ENCODE peak calls at places on chromosomes 7 and 10, in seven cellular contexts. J is fibroblast of pulmonary artery, B is cardiac muscle cell, E is lung, M is GM12865, K is spleen, D is GM12878. T is an unnamed sample.

GRCh38 chr10:7410800-7411670 is at the start of gene SFMBT2:
- DNase-seq in J (peak; percentile 72), B (peak; percentile 78), E (peak; percentile 48), M (peak; percentile 85), K (peak; percentile 91), D (no peak), T (peak; percentile 74)

GRCh38 chr10:81820418-81820817 is 54.6 kb upstream of the NRG3 start:
- DNase-seq in J (peak; percentile 6), B (peak; percentile 47), E (no peak), M (no peak), K (no peak), D (no peak), T (peak; percentile 9)

GRCh38 chr7:135707570-135707966 is 20.4 kb downstream of the SLC13A4 start:
- DNase-seq in J (no peak), B (no peak), E (no peak), M (no peak), K (no peak), D (no peak), T (no peak)

GRCh38 chr10:114541081-114541833 is 116.8 kb downstream of the ABLIM1 start:
- DNase-seq in J (peak; percentile 87), B (no peak), E (peak; percentile 41), M (peak; percentile 42), K (no peak), D (no peak), T (peak; percentile 94)

GRCh38 chr7:26013551-26014083 is 138.4 kb upstream of the NFE2L3 start:
- DNase-seq in J (no peak), B (no peak), E (no peak), M (peak; percentile 49), K (no peak), D (no peak), T (no peak)

GRCh38 chr10:33267708-33268107 is 66.8 kb downstream of the NRP1 start:
- DNase-seq in J (no peak), B (no peak), E (no peak), M (no peak), K (no peak), D (no peak), T (no peak)

GRCh38 chr7:22356010-22356854 is 722 bp downstream of the RAPGEF5 start:
- DNase-seq in J (no peak), B (peak; percentile 5), E (no peak), M (peak; percentile 46), K (peak; percentile 78), D (no peak), T (no peak)

GRCh38 chr10:45514283-45515270 is 140.6 kb downstream of the ALOX5 start:
- DNase-seq in J (no peak), B (no peak), E (no peak), M (no peak), K (no peak), D (no peak), T (no peak)

GRCh38 chr7:151948039-151948438 is 8.2 kb upstream of the GALNTL5 start:
- DNase-seq in J (no peak), B (no peak), E (no peak), M (no peak), K (no peak), D (no peak), T (no peak)

GRCh38 chr7:2072042-2072441 is 160.7 kb downstream of the MAD1L1 start:
- DNase-seq in J (no peak), B (no peak), E (no peak), M (peak; percentile 71), K (no peak), D (peak; percentile 31), T (no peak)

GRCh38 chr7:113562242-113562641 is 356.6 kb downstream of the PPP1R3A start:
- DNase-seq in J (no peak), B (no peak), E (no peak), M (no peak), K (no peak), D (no peak), T (no peak)

DNA sequence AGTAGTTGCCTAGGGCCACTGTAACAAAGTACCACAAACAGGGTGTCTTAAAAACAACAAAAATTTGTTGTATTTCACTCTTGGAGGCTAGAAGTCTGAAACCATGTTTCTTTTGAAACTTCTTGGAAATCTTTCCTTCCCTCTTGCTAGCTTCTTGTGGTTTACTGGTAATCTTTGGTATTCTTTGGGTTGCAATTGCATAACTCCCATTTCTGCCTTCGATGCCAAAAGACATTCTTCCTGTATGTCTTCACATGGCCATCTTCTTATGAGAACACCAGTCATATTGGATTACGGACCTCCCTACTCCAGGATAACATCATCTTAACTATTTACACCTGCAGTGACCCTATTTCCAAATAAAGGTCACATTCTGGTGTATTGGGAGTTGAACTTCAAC is 357.4 kb downstream of the PPP1R3A start:
- DNase-seq in J (peak; percentile 49), B (no peak), E (no peak), M (no peak), K (no peak), D (no peak), T (no peak)
- H3K4me3 ChIP-seq in J (no peak overlapping the region), B (no peak overlapping the region), E (no peak overlapping the region), M (no peak overlapping the region), K (no peak overlapping the region), D (no peak overlapping the region), T (no peak overlapping the region)

GRCh38 chr7:77985974-77986339 is 187.4 kb downstream of the PHTF2 start:
- DNase-seq in J (peak; percentile 40), B (no peak), E (no peak), M (no peak), K (no peak), D (no peak), T (no peak)
- H3K4me3 ChIP-seq in J (no peak overlapping the region), B (no peak overlapping the region), E (no peak overlapping the region), M (no peak overlapping the region), K (no peak overlapping the region), D (no peak overlapping the region), T (no peak overlapping the region)

DNA sequence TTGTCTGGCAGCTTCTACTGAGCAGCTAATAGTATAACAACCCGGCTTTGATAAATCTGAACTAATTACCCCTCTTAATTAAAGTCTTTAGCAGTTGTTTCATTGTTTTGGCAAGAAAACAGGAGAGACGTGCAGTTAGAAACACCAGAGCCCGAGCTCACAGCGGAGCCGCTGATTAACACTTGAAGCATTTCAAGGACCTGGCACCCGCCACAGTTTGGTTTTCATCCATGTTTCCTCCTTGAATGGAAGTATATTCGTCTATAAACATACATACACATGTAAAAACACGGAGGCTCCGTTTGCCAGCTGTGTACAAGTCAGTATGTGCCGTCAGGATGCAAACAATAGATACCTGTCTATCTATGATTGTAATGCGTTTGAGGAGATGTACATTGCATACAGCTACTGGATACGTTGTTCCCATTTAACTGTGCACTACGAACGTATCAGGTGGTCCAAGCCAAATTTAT is 3.9 kb downstream of the FEZF1 start:
- DNase-seq in J (peak; percentile 8), B (no peak), E (no peak), M (no peak), K (no peak), D (no peak), T (no peak)
- H3K4me3 ChIP-seq in J (no peak overlapping the region), B (no peak overlapping the region), E (no peak overlapping the region), M (no peak overlapping the region), K (peak overlapping the region; percentile 1), D (no peak overlapping the region), T (no peak overlapping the region)

GRCh38 chr10:93059975-93060886 is at the start of gene CYP26C1:
- DNase-seq in J (no peak), B (no peak), E (no peak), M (no peak), K (no peak), D (no peak), T (no peak)
- H3K4me3 ChIP-seq in J (no peak within 1 kb of the TSS), B (peak within 1 kb of the TSS; percentile 3), E (no peak within 1 kb of the TSS), M (no peak within 1 kb of the TSS), K (peak within 1 kb of the TSS; percentile 65), D (no peak within 1 kb of the TSS), T (no peak within 1 kb of the TSS)

DNA sequence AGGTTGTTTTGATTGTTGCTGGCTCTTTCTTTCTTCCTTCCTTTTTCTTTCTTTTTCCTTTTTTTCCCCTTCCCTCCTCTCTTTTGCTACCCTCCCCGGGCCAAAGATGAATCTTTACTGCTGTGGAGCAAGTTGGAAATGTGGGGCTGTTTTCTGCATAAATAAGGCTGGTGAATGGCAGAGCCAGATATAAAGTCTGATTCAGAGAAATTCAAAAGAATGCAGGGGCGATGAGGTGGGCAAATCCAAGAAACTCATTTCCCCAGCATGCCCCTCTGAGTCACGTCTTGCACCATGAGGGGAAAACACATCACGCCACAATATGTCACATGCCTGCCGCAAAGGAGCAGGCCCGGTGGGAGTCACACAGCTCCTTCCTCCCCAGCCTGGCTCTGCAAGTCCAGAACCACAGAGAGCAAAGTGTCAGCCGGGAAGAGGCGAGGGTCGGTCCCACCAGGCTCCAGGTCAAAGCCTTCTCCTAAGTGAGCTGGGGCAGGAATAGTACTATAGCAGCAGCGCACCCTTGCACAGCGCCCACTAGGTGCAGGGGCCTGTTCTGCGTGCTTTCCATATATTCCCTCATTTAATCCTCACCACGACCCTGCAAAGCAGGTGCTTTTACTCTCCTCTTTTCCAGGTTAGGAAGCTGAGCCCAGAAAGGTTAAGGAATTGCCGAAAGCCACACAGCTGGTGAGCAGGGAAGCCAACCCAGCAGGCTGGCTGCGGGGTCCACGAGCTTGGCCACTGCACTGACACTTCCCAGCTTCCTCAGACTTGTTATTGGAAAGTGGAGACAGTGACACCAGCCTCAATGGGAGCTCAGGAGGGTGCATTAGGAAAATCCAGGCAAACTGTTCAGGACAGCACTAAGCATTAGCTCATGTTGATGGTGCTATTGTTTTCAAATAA is 94.1 kb upstream of the ZMIZ1 start:
- DNase-seq in J (peak; percentile 94), B (peak; percentile 50), E (peak; percentile 63), M (peak; percentile 28), K (no peak), D (no peak), T (peak; percentile 28)
- H3K4me3 ChIP-seq in J (peak overlapping the region; percentile 39), B (no peak overlapping the region), E (no peak overlapping the region), M (peak overlapping the region; percentile 59), K (peak overlapping the region; percentile 76), D (peak overlapping the region; percentile 68), T (peak overlapping the region; percentile 55)

GRCh38 chr7:28075674-28076358 is 104.8 kb downstream of the JAZF1 start:
- DNase-seq in J (no peak), B (peak; percentile 42), E (no peak), M (no peak), K (no peak), D (no peak), T (no peak)

GRCh38 chr7:28078036-28078901 is 102.3 kb downstream of the JAZF1 start:
- DNase-seq in J (peak; percentile 69), B (peak; percentile 31), E (no peak), M (peak; percentile 52), K (no peak), D (no peak), T (peak; percentile 38)

GRCh38 chr7:28077616-28078015 is 103.0 kb downstream of the JAZF1 start:
- DNase-seq in J (no peak), B (no peak), E (no peak), M (no peak), K (no peak), D (no peak), T (no peak)

GRCh38 chr7:28072876-28073514 is 107.6 kb downstream of the JAZF1 start:
- DNase-seq in J (no peak), B (no peak), E (no peak), M (no peak), K (no peak), D (no peak), T (no peak)

GRCh38 chr7:28076421-28077163 is 104.0 kb downstream of the JAZF1 start:
- DNase-seq in J (no peak), B (no peak), E (no peak), M (no peak), K (no peak), D (no peak), T (no peak)
- H3K4me3 ChIP-seq in J (no peak overlapping the region), B (no peak overlapping the region), E (no peak overlapping the region), M (no peak overlapping the region), K (no peak overlapping the region), D (no peak overlapping the region), T (no peak overlapping the region)

DNA sequence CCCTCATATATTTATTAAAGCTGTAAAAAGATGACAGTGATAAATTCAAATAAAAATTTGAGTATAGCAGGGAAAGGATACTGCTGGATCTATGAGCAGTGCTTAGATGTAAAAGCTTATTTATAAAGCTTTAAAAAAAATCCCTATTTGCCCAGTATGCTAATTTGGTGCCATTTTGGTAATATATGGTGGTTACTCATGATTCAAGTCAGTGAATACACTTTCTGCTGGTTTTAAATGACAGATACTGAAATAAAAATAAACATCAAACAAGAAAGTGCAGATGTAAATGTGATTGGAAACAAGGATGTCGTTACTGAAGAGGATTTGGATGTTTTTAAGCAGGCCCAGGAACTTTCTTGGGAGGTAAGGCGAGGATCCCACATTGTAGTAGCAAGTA is 134.4 kb upstream of the SAMD8 start:
- DNase-seq in J (no peak), B (no peak), E (no peak), M (no peak), K (no peak), D (no peak), T (no peak)
- H3K4me3 ChIP-seq in J (no peak overlapping the region), B (no peak overlapping the region), E (no peak overlapping the region), M (peak overlapping the region; percentile 16), K (no peak overlapping the region), D (peak overlapping the region; percentile 41), T (no peak overlapping the region)

T was measured in Jurkat, Clone E6-1.